ENCODE peak calls at places on chromosomes 6 and 20, in seven cellular contexts. O is COR-L47, L is stromal cell of bone marrow, P is gastrocnemius medialis, T is HEK293T, E is brain microvascular endothelial cell, Y is LoVo. X is an unnamed sample.

GRCh38 chr6:20279051-20279450 is 66.8 kb upstream of the MBOAT1 start:
- DNase-seq in P (no peak), O (no peak), Y (no peak), E (no peak), T (no peak), L (no peak), X (no peak)

GRCh38 chr6:26033942-26034354 is 53.3 kb upstream of the HFE start:
- DNase-seq in T (no peak), L (no peak), O (no peak), E (no peak), P (no peak), Y (no peak), X (no peak)

GRCh38 chr6:56914791-56915658 is 39.9 kb upstream of the BEND6 start:
- DNase-seq in E (no peak), O (no peak), T (no peak), P (peak; percentile 35), L (no peak), Y (no peak), X (no peak)

GRCh38 chr20:13723015-13723414 is 61.7 kb downstream of the ESF1 start:
- DNase-seq in T (no peak), P (no peak), O (no peak), L (no peak), E (no peak), Y (no peak), X (no peak)

GRCh38 chr6:140846518-140847277 is 1286.0 kb upstream of the GJE1 start:
- DNase-seq in L (peak; percentile 70), P (no peak), T (no peak), E (no peak), O (no peak), Y (peak; percentile 13), X (no peak)

GRCh38 chr6:2958331-2958711 is 13.0 kb downstream of the SERPINB6 start:
- DNase-seq in L (no peak), T (no peak), Y (no peak), E (no peak), P (peak; percentile 55), O (no peak), X (no peak)

GRCh38 chr6:168469198-168469943 is 28.4 kb downstream of the SMOC2 start:
- DNase-seq in T (no peak), Y (no peak), L (peak; percentile 4), P (peak; percentile 48), E (no peak), O (no peak), X (no peak)

GRCh38 chr6:105981002-105981887 is 104.9 kb upstream of the PRDM1 start:
- DNase-seq in P (no peak), L (no peak), O (no peak), T (no peak), Y (no peak), E (no peak), X (no peak)

GRCh38 chr6:21131406-21131805 is 462.1 kb upstream of the SOX4 start:
- DNase-seq in O (no peak), T (no peak), P (no peak), Y (no peak), E (no peak), L (no peak), X (no peak)

X was measured in breast epithelium.